ENCODE peak calls at places on chromosome 14, in five cellular contexts. W is globus pallidus; L is stimulated activated CD8-positive, alpha-beta memory T cell treated with anti-CD3 and anti-CD28 coated beads, Interleukin-4, amount 100 ng/mL, for 4 hours; G is AG09319; E is C1 segment of cervical spinal cord. U is an unnamed sample.

GRCh38 chr14:71776463-71777359 is 155.5 kb upstream of the RGS6 start:
- DNase-seq in W (no peak), L (no peak), G (no peak), E (no peak), U (no peak)

GRCh38 chr14:90488256-90488655 is 91.4 kb downstream of the CALM1 start:
- DNase-seq in W (no peak), L (no peak), G (no peak), E (no peak), U (no peak)

GRCh38 chr14:65137648-65138317 is 35.5 kb upstream of the MAX start:
- DNase-seq in W (no peak), L (no peak), G (no peak), E (no peak), U (no peak)

GRCh38 chr14:59215757-59216156 is 27.3 kb downstream of the DAAM1 start:
- DNase-seq in W (no peak), L (no peak), G (no peak), E (no peak), U (no peak)

GRCh38 chr14:102902523-102903247 is 19.8 kb upstream of the AMN start:
- DNase-seq in W (no peak), L (no peak), G (no peak), E (no peak), U (no peak)

GRCh38 chr14:63276492-63277342 is 42.0 kb downstream of the GPHB5 start:
- DNase-seq in W (peak), L (no peak), G (peak), E (no peak), U (peak)

GRCh38 chr14:65840118-65840751 is 427.7 kb downstream of the FUT8 start:
- DNase-seq in W (no peak), L (no peak), G (no peak), E (no peak), U (no peak)

GRCh38 chr14:77868552-77869300 is 68.8 kb downstream of the ADCK1 start:
- DNase-seq in W (no peak), L (no peak), G (no peak), E (no peak), U (no peak)

GRCh38 chr14:77306406-77307098 is 14.1 kb downstream of the POMT2 start:
- DNase-seq in W (peak), L (no peak), G (no peak), E (peak), U (no peak)

GRCh38 chr14:104546021-104546491 is 33.5 kb upstream of the C14orf180 start:
- DNase-seq in W (no peak), L (no peak), G (no peak), E (no peak), U (no peak)

U was measured in naive thymus-derived CD4-positive, alpha-beta T cell.